ENCODE peak calls at places on chromosomes 2 and 18, in ten cellular contexts. One of them, this sample, is unnamed.

GRCh38 chr2:26401739-26402541 is at the start of gene DRC1:
- DNase-seq in stomach: peak
- DNase-seq in lower lobe of right lung: peak
- DNase-seq in adrenal gland: peak
- DNase-seq in BE2C: peak
- DNase-seq in Peyer's patch: peak
- DNase-seq in BJ: peak
- DNase-seq in heart left ventricle: peak
- DNase-seq in IMR-90: peak
- DNase-seq in fibroblast of the aortic adventitia: peak
- DNase-seq in this sample: no peak

GRCh38 chr2:132975490-132976105 is 305.6 kb upstream of the LYPD1 start:
- DNase-seq in stomach: no peak
- DNase-seq in lower lobe of right lung: no peak
- DNase-seq in adrenal gland: no peak
- DNase-seq in BE2C: no peak
- DNase-seq in Peyer's patch: no peak
- DNase-seq in BJ: no peak
- DNase-seq in heart left ventricle: no peak
- DNase-seq in IMR-90: no peak
- DNase-seq in fibroblast of the aortic adventitia: no peak
- DNase-seq in this sample: no peak

GRCh38 chr2:240856151-240856980 is 12.3 kb upstream of the AGXT start:
- DNase-seq in stomach: no peak
- DNase-seq in lower lobe of right lung: no peak
- DNase-seq in adrenal gland: no peak
- DNase-seq in BE2C: peak
- DNase-seq in Peyer's patch: peak
- DNase-seq in BJ: no peak
- DNase-seq in heart left ventricle: no peak
- DNase-seq in IMR-90: no peak
- DNase-seq in fibroblast of the aortic adventitia: no peak
- DNase-seq in this sample: no peak

GRCh38 chr18:70221156-70221910 is 15.8 kb upstream of the RTTN start:
- DNase-seq in stomach: no peak
- DNase-seq in lower lobe of right lung: no peak
- DNase-seq in adrenal gland: no peak
- DNase-seq in BE2C: no peak
- DNase-seq in Peyer's patch: no peak
- DNase-seq in BJ: no peak
- DNase-seq in heart left ventricle: no peak
- DNase-seq in IMR-90: no peak
- DNase-seq in fibroblast of the aortic adventitia: no peak
- DNase-seq in this sample: no peak

GRCh38 chr2:30886101-30886500 is 78.9 kb upstream of the CAPN13 start:
- DNase-seq in stomach: no peak
- DNase-seq in lower lobe of right lung: no peak
- DNase-seq in adrenal gland: no peak
- DNase-seq in BE2C: no peak
- DNase-seq in Peyer's patch: no peak
- DNase-seq in BJ: no peak
- DNase-seq in heart left ventricle: no peak
- DNase-seq in IMR-90: no peak
- DNase-seq in fibroblast of the aortic adventitia: no peak
- DNase-seq in this sample: no peak

GRCh38 chr2:227503433-227504406 is 31.8 kb downstream of the AGFG1 start:
- DNase-seq in stomach: peak
- DNase-seq in lower lobe of right lung: no peak
- DNase-seq in adrenal gland: peak
- DNase-seq in BE2C: no peak
- DNase-seq in Peyer's patch: peak
- DNase-seq in BJ: no peak
- DNase-seq in heart left ventricle: no peak
- DNase-seq in IMR-90: peak
- DNase-seq in fibroblast of the aortic adventitia: peak
- DNase-seq in this sample: no peak

GRCh38 chr2:76197842-76198448 is 487.2 kb upstream of the GCFC2 start:
- DNase-seq in stomach: peak
- DNase-seq in lower lobe of right lung: no peak
- DNase-seq in adrenal gland: peak
- DNase-seq in BE2C: peak
- DNase-seq in Peyer's patch: peak
- DNase-seq in BJ: peak
- DNase-seq in heart left ventricle: peak
- DNase-seq in IMR-90: peak
- DNase-seq in fibroblast of the aortic adventitia: peak
- DNase-seq in this sample: peak

GRCh38 chr18:24651472-24651871 is 191.0 kb downstream of the HRH4 start:
- DNase-seq in stomach: no peak
- DNase-seq in lower lobe of right lung: no peak
- DNase-seq in adrenal gland: no peak
- DNase-seq in BE2C: no peak
- DNase-seq in Peyer's patch: no peak
- DNase-seq in BJ: no peak
- DNase-seq in heart left ventricle: no peak
- DNase-seq in IMR-90: no peak
- DNase-seq in fibroblast of the aortic adventitia: no peak
- DNase-seq in this sample: no peak

GRCh38 chr2:85755122-85756027 is 1.6 kb downstream of the ATOH8 start:
- DNase-seq in stomach: no peak
- DNase-seq in lower lobe of right lung: no peak
- DNase-seq in adrenal gland: no peak
- DNase-seq in BE2C: no peak
- DNase-seq in Peyer's patch: peak
- DNase-seq in BJ: no peak
- DNase-seq in heart left ventricle: no peak
- DNase-seq in IMR-90: peak
- DNase-seq in fibroblast of the aortic adventitia: peak
- DNase-seq in this sample: no peak

GRCh38 chr2:85753035-85753524 is 711 bp upstream of the ATOH8 start:
- DNase-seq in stomach: no peak
- DNase-seq in lower lobe of right lung: no peak
- DNase-seq in adrenal gland: no peak
- DNase-seq in BE2C: no peak
- DNase-seq in Peyer's patch: peak
- DNase-seq in BJ: no peak
- DNase-seq in heart left ventricle: no peak
- DNase-seq in IMR-90: no peak
- DNase-seq in fibroblast of the aortic adventitia: peak
- DNase-seq in this sample: no peak

GRCh38 chr2:85756195-85756594 is 2.4 kb downstream of the ATOH8 start:
- DNase-seq in stomach: no peak
- DNase-seq in lower lobe of right lung: no peak
- DNase-seq in adrenal gland: no peak
- DNase-seq in BE2C: no peak
- DNase-seq in Peyer's patch: no peak
- DNase-seq in BJ: no peak
- DNase-seq in heart left ventricle: no peak
- DNase-seq in IMR-90: no peak
- DNase-seq in fibroblast of the aortic adventitia: no peak
- DNase-seq in this sample: no peak

GRCh38 chr2:85753525-85754312 is at the start of gene ATOH8:
- DNase-seq in stomach: peak
- DNase-seq in lower lobe of right lung: peak
- DNase-seq in adrenal gland: peak
- DNase-seq in BE2C: peak
- DNase-seq in Peyer's patch: peak
- DNase-seq in BJ: no peak
- DNase-seq in heart left ventricle: peak
- DNase-seq in IMR-90: peak
- DNase-seq in fibroblast of the aortic adventitia: peak
- DNase-seq in this sample: no peak

DNA sequence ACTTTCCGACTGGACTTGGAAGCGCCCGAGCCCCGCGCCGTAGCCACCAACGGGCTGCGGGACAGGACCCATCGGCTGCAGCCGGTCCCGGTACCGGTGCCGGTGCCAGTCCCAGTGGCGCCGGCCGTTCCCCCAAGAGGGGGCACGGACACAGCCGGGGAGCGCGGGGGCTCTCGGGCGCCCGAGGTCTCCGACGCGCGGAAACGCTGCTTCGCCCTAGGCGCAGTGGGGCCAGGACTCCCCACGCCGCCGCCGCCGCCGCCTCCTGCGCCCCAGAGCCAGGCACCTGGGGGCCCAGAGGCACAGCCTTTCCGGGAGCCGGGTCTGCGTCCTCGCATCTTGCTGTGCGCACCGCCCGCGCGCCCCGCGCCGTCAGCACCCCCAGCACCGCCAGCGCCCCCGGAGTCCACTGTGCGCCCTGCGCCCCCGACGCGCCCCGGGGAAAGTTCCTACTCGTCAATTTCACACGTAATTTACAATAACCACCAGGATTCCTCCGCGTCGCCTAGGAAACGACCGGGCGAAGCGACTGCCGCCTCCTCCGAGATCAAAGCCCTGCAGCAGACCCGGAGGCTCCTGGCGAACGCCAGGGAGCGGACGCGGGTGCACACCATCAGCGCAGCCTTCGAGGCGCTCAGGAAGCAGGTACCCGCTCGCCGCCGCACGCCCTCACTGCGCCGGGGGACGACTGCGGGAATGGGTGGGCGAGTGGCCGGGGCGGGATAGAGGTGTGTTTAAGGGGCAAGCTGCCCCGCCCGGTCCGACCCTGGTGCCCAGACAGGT is 713 bp downstream of the ATOH8 start:
- DNase-seq in stomach: peak
- DNase-seq in lower lobe of right lung: peak
- DNase-seq in adrenal gland: peak
- DNase-seq in BE2C: peak
- DNase-seq in Peyer's patch: peak
- DNase-seq in BJ: no peak
- DNase-seq in heart left ventricle: no peak
- DNase-seq in IMR-90: peak
- DNase-seq in fibroblast of the aortic adventitia: peak
- DNase-seq in this sample: no peak
- TF ChIP-seq CTCF in stomach: no peak
- TF ChIP-seq CTCF in lower lobe of right lung: peak
- TF ChIP-seq CTCF in adrenal gland: peak
- TF ChIP-seq CTCF in BE2C: no peak
- TF ChIP-seq CTCF in Peyer's patch: no peak
- TF ChIP-seq CTCF in BJ: peak
- TF ChIP-seq CTCF in heart left ventricle: no peak
- TF ChIP-seq CTCF in IMR-90: no peak
- TF ChIP-seq CTCF in fibroblast of the aortic adventitia: no peak
- TF ChIP-seq CTCF in this sample: no peak

GRCh38 chr18:32308493-32309120 is 118.8 kb downstream of the MEP1B start:
- DNase-seq in stomach: no peak
- DNase-seq in lower lobe of right lung: no peak
- DNase-seq in adrenal gland: no peak
- DNase-seq in BE2C: no peak
- DNase-seq in Peyer's patch: no peak
- DNase-seq in BJ: peak
- DNase-seq in heart left ventricle: no peak
- DNase-seq in IMR-90: peak
- DNase-seq in fibroblast of the aortic adventitia: peak
- DNase-seq in this sample: no peak
- H3K4me3 ChIP-seq in stomach: no peak
- H3K4me3 ChIP-seq in lower lobe of right lung: no peak
- H3K4me3 ChIP-seq in adrenal gland: no peak
- H3K4me3 ChIP-seq in BE2C: no peak
- H3K4me3 ChIP-seq in Peyer's patch: no peak
- H3K4me3 ChIP-seq in BJ: no peak
- H3K4me3 ChIP-seq in heart left ventricle: no peak
- H3K4me3 ChIP-seq in IMR-90: no peak
- H3K4me3 ChIP-seq in fibroblast of the aortic adventitia: no peak
- H3K4me3 ChIP-seq in this sample: no peak

GRCh38 chr18:76660571-76661192 is 161.7 kb upstream of the ZNF236 start:
- DNase-seq in stomach: no peak
- DNase-seq in lower lobe of right lung: no peak
- DNase-seq in adrenal gland: no peak
- DNase-seq in BE2C: no peak
- DNase-seq in Peyer's patch: no peak
- DNase-seq in BJ: no peak
- DNase-seq in heart left ventricle: no peak
- DNase-seq in IMR-90: no peak
- DNase-seq in fibroblast of the aortic adventitia: no peak
- DNase-seq in this sample: no peak

GRCh38 chr18:76656925-76657324 is 161.9 kb upstream of the ZNF516 start:
- DNase-seq in stomach: no peak
- DNase-seq in lower lobe of right lung: no peak
- DNase-seq in adrenal gland: no peak
- DNase-seq in BE2C: peak
- DNase-seq in Peyer's patch: no peak
- DNase-seq in BJ: no peak
- DNase-seq in heart left ventricle: no peak
- DNase-seq in IMR-90: no peak
- DNase-seq in fibroblast of the aortic adventitia: no peak
- DNase-seq in this sample: no peak

GRCh38 chr18:76657911-76658475 is 163.0 kb upstream of the ZNF516 start:
- DNase-seq in stomach: no peak
- DNase-seq in lower lobe of right lung: no peak
- DNase-seq in adrenal gland: no peak
- DNase-seq in BE2C: no peak
- DNase-seq in Peyer's patch: no peak
- DNase-seq in BJ: no peak
- DNase-seq in heart left ventricle: no peak
- DNase-seq in IMR-90: no peak
- DNase-seq in fibroblast of the aortic adventitia: no peak
- DNase-seq in this sample: no peak

GRCh38 chr18:76657428-76657827 is 162.4 kb upstream of the ZNF516 start:
- DNase-seq in stomach: no peak
- DNase-seq in lower lobe of right lung: no peak
- DNase-seq in adrenal gland: no peak
- DNase-seq in BE2C: peak
- DNase-seq in Peyer's patch: no peak
- DNase-seq in BJ: no peak
- DNase-seq in heart left ventricle: no peak
- DNase-seq in IMR-90: no peak
- DNase-seq in fibroblast of the aortic adventitia: no peak
- DNase-seq in this sample: no peak

DNA sequence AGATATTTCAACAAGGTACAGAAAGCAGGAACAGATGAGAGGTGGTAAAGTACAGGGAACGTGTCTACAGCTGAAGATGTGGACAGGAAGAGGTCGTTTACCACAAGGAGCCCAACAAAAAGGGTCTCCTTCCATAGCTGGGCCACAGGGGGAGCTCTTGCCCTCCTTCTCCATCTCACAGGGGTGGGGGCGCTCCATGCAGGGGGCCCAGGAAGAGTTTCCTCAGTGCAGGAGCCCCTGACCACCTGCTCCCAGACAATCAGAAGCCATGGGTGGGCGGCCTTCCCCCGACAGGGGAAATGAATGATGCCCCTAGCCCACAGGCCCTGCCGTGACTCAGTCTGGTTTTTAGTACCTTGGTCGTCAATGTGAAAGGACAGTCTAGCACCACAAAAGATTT is 163.6 kb upstream of the ZNF516 start:
- DNase-seq in stomach: no peak
- DNase-seq in lower lobe of right lung: no peak
- DNase-seq in adrenal gland: no peak
- DNase-seq in BE2C: peak
- DNase-seq in Peyer's patch: no peak
- DNase-seq in BJ: no peak
- DNase-seq in heart left ventricle: no peak
- DNase-seq in IMR-90: no peak
- DNase-seq in fibroblast of the aortic adventitia: no peak
- DNase-seq in this sample: no peak
- TF ChIP-seq CTCF in stomach: no peak
- TF ChIP-seq CTCF in lower lobe of right lung: no peak
- TF ChIP-seq CTCF in adrenal gland: no peak
- TF ChIP-seq CTCF in BE2C: peak
- TF ChIP-seq CTCF in Peyer's patch: no peak
- TF ChIP-seq CTCF in BJ: peak
- TF ChIP-seq CTCF in heart left ventricle: no peak
- TF ChIP-seq CTCF in IMR-90: peak
- TF ChIP-seq CTCF in fibroblast of the aortic adventitia: peak
- TF ChIP-seq CTCF in this sample: peak

GRCh38 chr2:107585851-107586250 is 240.8 kb upstream of the RGPD4 start:
- DNase-seq in stomach: no peak
- DNase-seq in lower lobe of right lung: no peak
- DNase-seq in adrenal gland: no peak
- DNase-seq in BE2C: no peak
- DNase-seq in Peyer's patch: no peak
- DNase-seq in BJ: no peak
- DNase-seq in heart left ventricle: no peak
- DNase-seq in IMR-90: peak
- DNase-seq in fibroblast of the aortic adventitia: no peak
- DNase-seq in this sample: no peak
- H3K4me3 ChIP-seq in stomach: no peak
- H3K4me3 ChIP-seq in lower lobe of right lung: no peak
- H3K4me3 ChIP-seq in adrenal gland: no peak
- H3K4me3 ChIP-seq in BE2C: no peak
- H3K4me3 ChIP-seq in Peyer's patch: no peak
- H3K4me3 ChIP-seq in BJ: no peak
- H3K4me3 ChIP-seq in heart left ventricle: no peak
- H3K4me3 ChIP-seq in IMR-90: no peak
- H3K4me3 ChIP-seq in fibroblast of the aortic adventitia: no peak
- H3K4me3 ChIP-seq in this sample: no peak

This sample was measured in epithelial cell of proximal tubule.